ENCODE peak calls at places on chromosomes 13 and 19, in four cellular contexts. L is nucleus accumbens, A is fibroblast of lung, S is AG04450. N is an unnamed sample.
A peak's percentile ranks its signal among the peaks of the same experiment; 100 is the strongest.

GRCh38 chr19:48090281-48090802 is 20.3 kb downstream of the PLA2G4C start:
- DNase-seq in L (no peak), A (no peak), S (no peak), N (no peak)

GRCh38 chr13:46648166-46648607 is 95.2 kb downstream of the LRCH1 start:
- DNase-seq in L (no peak), A (peak; percentile 54), S (no peak), N (no peak)

GRCh38 chr19:12695997-12696365 is 450 bp downstream of the FBXW9 start:
- DNase-seq in L (no peak), A (no peak), S (no peak), N (no peak)

GRCh38 chr13:51782026-51782710 is 21.8 kb downstream of the DHRS12 start:
- DNase-seq in L (no peak), A (no peak), S (no peak), N (no peak)

GRCh38 chr13:73335226-73335625 is 276.4 kb downstream of the KLF5 start:
- DNase-seq in L (no peak), A (peak; percentile 67), S (no peak), N (no peak)

GRCh38 chr19:8423821-8424223 is 10.7 kb downstream of the MARCHF2 start:
- DNase-seq in L (no peak), A (peak; percentile 99), S (peak; percentile 85), N (no peak)

GRCh38 chr19:4098493-4098892 is 25.4 kb downstream of the MAP2K2 start:
- DNase-seq in L (peak; percentile 30), A (no peak), S (no peak), N (no peak)

GRCh38 chr19:51735759-51736449 is 12.1 kb upstream of the HAS1 start:
- DNase-seq in L (no peak), A (peak; percentile 71), S (no peak), N (no peak)

GRCh38 chr19:3270908-3271307 is 46.4 kb downstream of the CELF5 start:
- DNase-seq in L (peak; percentile 86), A (peak; percentile 47), S (no peak), N (peak; percentile 39)

GRCh38 chr13:105436946-105437345 is 1098.5 kb downstream of the EFNB2 start:
- DNase-seq in L (no peak), A (no peak), S (no peak), N (no peak)

GRCh38 chr19:14127929-14128509 is 8.4 kb downstream of the ASF1B start:
- DNase-seq in L (no peak), A (no peak), S (no peak), N (no peak)

GRCh38 chr19:41862445-41862986 is 2.5 kb downstream of the RPS19 start:
- DNase-seq in L (no peak), A (no peak), S (no peak), N (no peak)

GRCh38 chr19:50365434-50366306 is at the start of gene NAPSA:
- DNase-seq in L (no peak), A (no peak), S (no peak), N (peak; percentile 30)

GRCh38 chr13:30479590-30480219 is 14.0 kb upstream of the HMGB1 start:
- DNase-seq in L (no peak), A (no peak), S (no peak), N (no peak)

GRCh38 chr19:16928351-16928750 is 39.6 kb downstream of the F2RL3 start:
- DNase-seq in L (no peak), A (no peak), S (no peak), N (no peak)

N was measured in posterior cingulate gyrus.